ENCODE peak calls at places on chromosomes 12 and 14, in eight cellular contexts. W, S, N, B, A, U, Z and J are unnamed samples.

GRCh38 chr12:101963703-101964102 is 86.3 kb downstream of the DRAM1 start:
- DNase-seq in U (no peak), B (no peak), W (no peak), A (no peak), Z (no peak), N (no peak), S (no peak), J (no peak)

GRCh38 chr12:123772074-123772473 is 10.0 kb downstream of the DNAH10 start:
- DNase-seq in W (no peak), Z (no peak), A (no peak), B (no peak), N (no peak), S (no peak), U (no peak), J (no peak)

GRCh38 chr12:27822076-27822712 is 42.2 kb upstream of the MANSC4 start:
- DNase-seq in N (no peak), B (no peak), Z (no peak), W (no peak), U (peak), A (peak), S (peak), J (no peak)

GRCh38 chr12:94405378-94406116 is 54.1 kb downstream of the CEP83 start:
- DNase-seq in U (no peak), Z (no peak), W (no peak), B (no peak), A (no peak), N (no peak), S (no peak), J (no peak)

GRCh38 chr14:104933721-104934379 is 9.2 kb downstream of the PLD4 start:
- DNase-seq in U (no peak), A (no peak), N (no peak), S (no peak), W (no peak), Z (peak), B (peak), J (no peak)

GRCh38 chr12:62716866-62717477 is 218.0 kb downstream of the PPM1H start:
- DNase-seq in N (no peak), S (no peak), W (no peak), B (no peak), A (no peak), U (no peak), Z (no peak), J (no peak)

GRCh38 chr12:20367731-20368652 is at the start of gene PDE3A:
- DNase-seq in Z (no peak), B (peak), N (no peak), U (no peak), W (peak), S (no peak), A (peak), J (peak)

GRCh38 chr12:2669560-2669959 is 125.2 kb upstream of the FKBP4 start:
- DNase-seq in U (no peak), S (no peak), W (no peak), Z (peak), N (no peak), B (no peak), A (no peak), J (no peak)

GRCh38 chr14:89117017-89117416 is 292.6 kb downstream of the TTC8 start:
- DNase-seq in U (no peak), N (no peak), W (peak), B (no peak), S (no peak), A (no peak), Z (no peak), J (no peak)

GRCh38 chr14:74616996-74617700 is 5.1 kb upstream of the LTBP2 start:
- DNase-seq in N (no peak), W (peak), S (no peak), A (no peak), B (no peak), U (no peak), Z (no peak), J (no peak)

GRCh38 chr14:23056956-23057756 is at the start of gene CDH24:
- DNase-seq in N (no peak), B (peak), S (no peak), A (peak), U (peak), W (peak), Z (peak), J (peak)

GRCh38 chr14:93185333-93185688 is 194 bp downstream of the LYSET start:
- DNase-seq in W (no peak), U (no peak), A (no peak), N (no peak), B (no peak), S (no peak), Z (no peak), J (no peak)